ENCODE peak calls at places on chromosome 16, in six cellular contexts. P is AG04450; V is GM12878; A is left ventricle myocardium inferior; D is stimulated activated CD4-positive, alpha-beta T cell treated with anti-CD3 and anti-CD28 coated beads, Interleukin-2, amount 100 ng/mL, for 48 hours; H is keratinocyte. K is an unnamed sample.

GRCh38 chr16:49914697-49915096 is 58.8 kb upstream of the ZNF423 start:
- DNase-seq in V (no peak), D (no peak), A (no peak), P (no peak), H (no peak), K (no peak)

GRCh38 chr16:66911112-66911511 is 7.6 kb downstream of the CDH16 start:
- DNase-seq in V (no peak), D (no peak), P (no peak), H (no peak), A (no peak), K (no peak)

GRCh38 chr16:71230122-71230845 is at the start of gene HYDIN:
- DNase-seq in H (peak), A (no peak), P (no peak), V (no peak), D (no peak), K (no peak)

GRCh38 chr16:79870016-79870886 is 269.7 kb upstream of the MAF start:
- DNase-seq in V (no peak), D (no peak), H (no peak), P (no peak), A (no peak), K (no peak)

GRCh38 chr16:22091721-22092120 is 620 bp upstream of the VWA3A start:
- DNase-seq in H (no peak), V (no peak), D (no peak), A (no peak), P (no peak), K (no peak)

GRCh38 chr16:52149003-52149402 is 397.9 kb downstream of the TOX3 start:
- DNase-seq in H (no peak), A (no peak), D (no peak), V (no peak), P (no peak), K (no peak)

GRCh38 chr16:30382398-30383015 is at the start of gene SEPTIN1:
- DNase-seq in H (no peak), D (peak), V (peak), P (no peak), A (no peak), K (no peak)

GRCh38 chr16:21097151-21097550 is 53.5 kb downstream of the DNAH3 start:
- DNase-seq in D (no peak), H (no peak), A (no peak), P (no peak), V (no peak), K (no peak)

GRCh38 chr16:11052080-11052808 is 107.9 kb downstream of the CLEC16A start:
- DNase-seq in P (no peak), D (peak), H (no peak), A (no peak), V (peak), K (peak)

GRCh38 chr16:78551487-78552085 is 452.1 kb downstream of the WWOX start:
- DNase-seq in H (no peak), V (no peak), A (no peak), D (no peak), P (no peak), K (no peak)

GRCh38 chr16:79381552-79382042 is 218.9 kb downstream of the MAF start:
- DNase-seq in P (no peak), H (no peak), V (no peak), A (no peak), D (no peak), K (no peak)

GRCh38 chr16:49312389-49312990 is 30.9 kb upstream of the CBLN1 start:
- DNase-seq in A (no peak), H (no peak), V (no peak), P (no peak), D (no peak), K (no peak)

GRCh38 chr16:10009691-10010090 is 172.5 kb downstream of the GRIN2A start:
- DNase-seq in D (no peak), A (no peak), V (no peak), P (no peak), H (no peak), K (no peak)

GRCh38 chr16:80084614-80085013 is 456.2 kb upstream of the DYNLRB2 start:
- DNase-seq in V (no peak), P (no peak), D (no peak), H (peak), A (peak), K (no peak)